ENCODE peak calls at places on chromosomes 11 and 22, in four cellular contexts. One of them, this sample, is unnamed.

GRCh38 chr11:12377106-12377823 is at the start of gene PARVA:
- DNase-seq in dorsolateral prefrontal cortex: no peak
- DNase-seq in tibial artery: peak
- DNase-seq in IMR-90: peak
- DNase-seq in this sample: peak

GRCh38 chr22:17774206-17774927 is at the start of gene BID:
- DNase-seq in tibial artery: no peak
- DNase-seq in IMR-90: peak
- DNase-seq in dorsolateral prefrontal cortex: no peak
- DNase-seq in this sample: no peak

GRCh38 chr22:27874185-27874584 is 44.9 kb downstream of the PITPNB start:
- DNase-seq in IMR-90: no peak
- DNase-seq in tibial artery: no peak
- DNase-seq in dorsolateral prefrontal cortex: no peak
- DNase-seq in this sample: no peak

GRCh38 chr11:17934194-17934593 is 78.7 kb downstream of the SERGEF start:
- DNase-seq in dorsolateral prefrontal cortex: no peak
- DNase-seq in IMR-90: no peak
- DNase-seq in tibial artery: no peak
- DNase-seq in this sample: no peak

GRCh38 chr11:67320011-67320410 is 16.7 kb downstream of the SSH3 start:
- DNase-seq in IMR-90: peak
- DNase-seq in tibial artery: no peak
- DNase-seq in dorsolateral prefrontal cortex: no peak
- DNase-seq in this sample: no peak

GRCh38 chr11:3164540-3165151 is 464 bp downstream of the OSBPL5 start:
- DNase-seq in IMR-90: no peak
- DNase-seq in dorsolateral prefrontal cortex: peak
- DNase-seq in tibial artery: no peak
- DNase-seq in this sample: no peak

GRCh38 chr22:45211848-45212247 is 28.8 kb downstream of the KIAA0930 start:
- DNase-seq in dorsolateral prefrontal cortex: no peak
- DNase-seq in tibial artery: no peak
- DNase-seq in IMR-90: no peak
- DNase-seq in this sample: no peak

GRCh38 chr22:47801541-47802245 is 1039.2 kb downstream of the TBC1D22A start:
- DNase-seq in dorsolateral prefrontal cortex: no peak
- DNase-seq in tibial artery: no peak
- DNase-seq in IMR-90: no peak
- DNase-seq in this sample: no peak

GRCh38 chr11:3134218-3134621 is 30.9 kb downstream of the OSBPL5 start:
- DNase-seq in IMR-90: no peak
- DNase-seq in tibial artery: no peak
- DNase-seq in dorsolateral prefrontal cortex: no peak
- DNase-seq in this sample: no peak

GRCh38 chr11:465896-466538 is 15.9 kb downstream of the PTDSS2 start:
- DNase-seq in IMR-90: no peak
- DNase-seq in dorsolateral prefrontal cortex: no peak
- DNase-seq in tibial artery: no peak
- DNase-seq in this sample: no peak

GRCh38 chr22:50205781-50206569 is 5.2 kb downstream of the SELENOO start:
- DNase-seq in tibial artery: no peak
- DNase-seq in dorsolateral prefrontal cortex: no peak
- DNase-seq in IMR-90: no peak
- DNase-seq in this sample: no peak

GRCh38 chr22:43263645-43264514 is 76.9 kb upstream of the TTLL12 start:
- DNase-seq in dorsolateral prefrontal cortex: no peak
- DNase-seq in tibial artery: peak
- DNase-seq in IMR-90: peak
- DNase-seq in this sample: peak

GRCh38 chr11:75639752-75640151 is 29.1 kb downstream of the MAP6 start:
- DNase-seq in dorsolateral prefrontal cortex: peak
- DNase-seq in IMR-90: peak
- DNase-seq in tibial artery: peak
- DNase-seq in this sample: no peak

GRCh38 chr11:65498977-65499712 is at the start of gene MALAT1:
- DNase-seq in dorsolateral prefrontal cortex: peak
- DNase-seq in IMR-90: peak
- DNase-seq in tibial artery: peak
- DNase-seq in this sample: no peak

GRCh38 chr11:77672276-77672675 is 34.7 kb upstream of the CLNS1A start:
- DNase-seq in tibial artery: no peak
- DNase-seq in IMR-90: peak
- DNase-seq in dorsolateral prefrontal cortex: no peak
- DNase-seq in this sample: peak

GRCh38 chr11:24738972-24739371 is 242.1 kb downstream of the LUZP2 start:
- DNase-seq in IMR-90: no peak
- DNase-seq in dorsolateral prefrontal cortex: no peak
- DNase-seq in tibial artery: no peak
- DNase-seq in this sample: no peak

GRCh38 chr22:20994128-20994901 is 7.6 kb downstream of the THAP7 start:
- DNase-seq in IMR-90: no peak
- DNase-seq in tibial artery: no peak
- DNase-seq in dorsolateral prefrontal cortex: no peak
- DNase-seq in this sample: no peak

GRCh38 chr11:27213232-27213660 is 149.8 kb downstream of the CCDC34 start:
- DNase-seq in dorsolateral prefrontal cortex: no peak
- DNase-seq in tibial artery: no peak
- DNase-seq in IMR-90: peak
- DNase-seq in this sample: peak

GRCh38 chr11:26950260-26950719 is 43.6 kb upstream of the FIBIN start:
- DNase-seq in dorsolateral prefrontal cortex: no peak
- DNase-seq in tibial artery: no peak
- DNase-seq in IMR-90: peak
- DNase-seq in this sample: peak

GRCh38 chr11:114877976-114878375 is 199.6 kb downstream of the NXPE2 start:
- DNase-seq in tibial artery: no peak
- DNase-seq in IMR-90: no peak
- DNase-seq in dorsolateral prefrontal cortex: no peak
- DNase-seq in this sample: no peak

GRCh38 chr22:31327786-31328544 is 18.2 kb downstream of the PATZ1 start:
- DNase-seq in IMR-90: no peak
- DNase-seq in dorsolateral prefrontal cortex: no peak
- DNase-seq in tibial artery: no peak
- DNase-seq in this sample: no peak

GRCh38 chr11:117862019-117862725 is 14.3 kb downstream of the FXYD6 start:
- DNase-seq in tibial artery: no peak
- DNase-seq in IMR-90: no peak
- DNase-seq in dorsolateral prefrontal cortex: no peak
- DNase-seq in this sample: no peak

GRCh38 chr22:19962246-19962908 is 20.8 kb upstream of the TXNRD2 start:
- DNase-seq in tibial artery: peak
- DNase-seq in dorsolateral prefrontal cortex: peak
- DNase-seq in IMR-90: peak
- DNase-seq in this sample: no peak

GRCh38 chr11:111069076-111069475 is 176.4 kb upstream of the POU2AF2 start:
- DNase-seq in dorsolateral prefrontal cortex: no peak
- DNase-seq in tibial artery: no peak
- DNase-seq in IMR-90: peak
- DNase-seq in this sample: no peak

GRCh38 chr11:120554771-120555432 is 43.4 kb downstream of the GRIK4 start:
- DNase-seq in IMR-90: peak
- DNase-seq in tibial artery: no peak
- DNase-seq in dorsolateral prefrontal cortex: no peak
- DNase-seq in this sample: no peak

GRCh38 chr11:117934526-117935307 is 5.5 kb upstream of the TMPRSS13 start:
- DNase-seq in dorsolateral prefrontal cortex: no peak
- DNase-seq in IMR-90: no peak
- DNase-seq in tibial artery: no peak
- DNase-seq in this sample: no peak

GRCh38 chr11:96500440-96500839 is 110.6 kb downstream of the JRKL start:
- DNase-seq in IMR-90: no peak
- DNase-seq in tibial artery: no peak
- DNase-seq in dorsolateral prefrontal cortex: no peak
- DNase-seq in this sample: no peak

GRCh38 chr11:129967996-129968395 is 34.6 kb downstream of the PRDM10 start:
- DNase-seq in tibial artery: no peak
- DNase-seq in dorsolateral prefrontal cortex: no peak
- DNase-seq in IMR-90: no peak
- DNase-seq in this sample: no peak

DNA sequence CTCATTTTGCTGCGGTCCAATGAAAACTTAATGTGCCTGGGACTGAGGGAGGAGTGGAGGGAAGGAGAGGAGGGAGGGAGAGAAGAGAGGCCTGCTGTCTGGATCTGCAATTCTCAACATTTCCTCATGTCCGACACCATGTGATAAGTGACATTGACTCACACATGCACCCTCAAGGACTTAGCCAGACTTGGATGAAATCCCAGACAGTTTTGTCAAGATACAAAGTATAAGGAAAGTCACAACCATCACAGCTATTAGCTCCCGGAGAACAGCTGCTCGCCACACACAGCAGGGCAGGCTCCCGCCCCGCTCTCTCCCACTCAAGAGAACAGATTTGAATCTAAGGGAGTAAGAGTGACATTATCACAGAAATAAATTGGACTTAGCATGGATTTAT is 5.5 kb downstream of the DNAL4 start:
- DNase-seq in IMR-90: peak
- DNase-seq in dorsolateral prefrontal cortex: no peak
- DNase-seq in tibial artery: peak
- DNase-seq in this sample: peak
- TF ChIP-seq CTCF in IMR-90: no peak
- TF ChIP-seq CTCF in dorsolateral prefrontal cortex: no peak
- TF ChIP-seq CTCF in tibial artery: no peak
- TF ChIP-seq CTCF in this sample: no peak

GRCh38 chr11:71124127-71124526 is 128.2 kb downstream of the SHANK2 start:
- DNase-seq in tibial artery: no peak
- DNase-seq in dorsolateral prefrontal cortex: no peak
- DNase-seq in IMR-90: no peak
- DNase-seq in this sample: no peak

GRCh38 chr11:71118671-71119250 is 133.6 kb downstream of the SHANK2 start:
- DNase-seq in IMR-90: no peak
- DNase-seq in dorsolateral prefrontal cortex: no peak
- DNase-seq in tibial artery: no peak
- DNase-seq in this sample: no peak

GRCh38 chr11:71117311-71117710 is 135.1 kb downstream of the SHANK2 start:
- DNase-seq in IMR-90: no peak
- DNase-seq in tibial artery: no peak
- DNase-seq in dorsolateral prefrontal cortex: no peak
- DNase-seq in this sample: no peak

GRCh38 chr11:71119656-71120269 is 132.6 kb downstream of the SHANK2 start:
- DNase-seq in dorsolateral prefrontal cortex: no peak
- DNase-seq in IMR-90: no peak
- DNase-seq in tibial artery: no peak
- DNase-seq in this sample: no peak

DNA sequence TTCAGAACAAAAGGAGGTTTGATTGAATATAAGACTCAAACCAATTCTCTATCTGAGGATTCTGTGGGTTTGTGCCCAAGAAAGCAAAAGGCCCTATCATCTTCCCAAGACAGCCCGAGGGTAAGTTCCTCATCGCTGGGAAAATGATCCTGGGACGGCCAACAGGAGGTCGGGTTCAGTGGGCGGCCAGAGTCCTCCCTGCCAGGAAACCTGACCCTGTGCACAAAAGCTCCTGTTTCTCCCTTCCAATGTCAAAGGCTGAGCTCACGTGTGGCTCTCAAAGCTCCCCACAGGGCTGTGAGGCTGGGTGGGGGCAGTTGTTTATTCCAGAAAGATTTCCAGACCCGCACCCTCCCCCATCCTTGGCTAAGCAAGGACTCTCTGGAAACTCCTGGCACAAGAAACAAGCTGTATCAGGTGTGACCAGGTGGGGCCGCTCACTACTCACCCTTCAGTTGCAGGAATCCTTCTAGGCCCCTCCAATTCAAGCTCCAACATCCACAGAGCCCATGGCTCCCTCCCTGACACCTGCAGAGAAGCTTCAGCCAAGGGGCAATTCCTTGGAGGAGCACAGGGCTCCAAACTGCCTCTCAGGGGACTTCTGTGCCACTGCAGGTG is 131.9 kb downstream of the SHANK2 start:
- DNase-seq in dorsolateral prefrontal cortex: no peak
- DNase-seq in tibial artery: no peak
- DNase-seq in IMR-90: no peak
- DNase-seq in this sample: no peak
- H3K4me3 ChIP-seq in dorsolateral prefrontal cortex: no peak
- H3K4me3 ChIP-seq in tibial artery: no peak
- H3K4me3 ChIP-seq in IMR-90: no peak
- H3K4me3 ChIP-seq in this sample: no peak

GRCh38 chr11:45804806-45805304 is at the start of gene SLC35C1:
- DNase-seq in dorsolateral prefrontal cortex: peak
- DNase-seq in tibial artery: peak
- DNase-seq in IMR-90: peak
- DNase-seq in this sample: peak
- TF ChIP-seq CTCF in dorsolateral prefrontal cortex: peak
- TF ChIP-seq CTCF in tibial artery: no peak
- TF ChIP-seq CTCF in IMR-90: peak
- TF ChIP-seq CTCF in this sample: no peak

GRCh38 chr11:107252429-107253161 is 205.0 kb downstream of the CWF19L2 start:
- DNase-seq in tibial artery: no peak
- DNase-seq in IMR-90: no peak
- DNase-seq in dorsolateral prefrontal cortex: no peak
- DNase-seq in this sample: no peak

GRCh38 chr11:107250017-107250416 is 207.6 kb downstream of the CWF19L2 start:
- DNase-seq in IMR-90: no peak
- DNase-seq in dorsolateral prefrontal cortex: no peak
- DNase-seq in tibial artery: no peak
- DNase-seq in this sample: no peak

GRCh38 chr11:107247189-107247588 is 210.4 kb downstream of the CWF19L2 start:
- DNase-seq in IMR-90: no peak
- DNase-seq in tibial artery: no peak
- DNase-seq in dorsolateral prefrontal cortex: no peak
- DNase-seq in this sample: no peak

GRCh38 chr11:107251298-107251697 is 206.3 kb downstream of the CWF19L2 start:
- DNase-seq in IMR-90: no peak
- DNase-seq in tibial artery: no peak
- DNase-seq in dorsolateral prefrontal cortex: no peak
- DNase-seq in this sample: no peak

GRCh38 chr11:107249054-107249453 is 208.6 kb downstream of the CWF19L2 start:
- DNase-seq in tibial artery: no peak
- DNase-seq in dorsolateral prefrontal cortex: no peak
- DNase-seq in IMR-90: no peak
- DNase-seq in this sample: no peak
- H3K4me3 ChIP-seq in tibial artery: no peak
- H3K4me3 ChIP-seq in dorsolateral prefrontal cortex: no peak
- H3K4me3 ChIP-seq in IMR-90: no peak
- H3K4me3 ChIP-seq in this sample: no peak